ENCODE peak calls at places on chromosomes 2 and 18, in ten cellular contexts. H is CD8-positive, alpha-beta T cell; Y is AG04449; P is transverse colon; Z is Panc1; W is neural progenitor cell; L is colonic mucosa; M is tibial nerve; U is NB4; R is A549. C is an unnamed sample.

GRCh38 chr2:128289439-128289838 is 29.2 kb downstream of the HS6ST1 start:
- DNase-seq in H (no peak), Y (no peak), P (no peak), Z (no peak), W (peak; percentile 50), L (no peak), M (no peak), U (no peak), R (no peak), C (no peak)

GRCh38 chr2:179965291-179965690 is 41.8 kb downstream of the CWC22 start:
- DNase-seq in H (no peak), Y (no peak), P (no peak), Z (no peak), W (no peak), L (no peak), M (no peak), U (no peak), R (no peak), C (no peak)

GRCh38 chr2:230691005-230691647 is 21.5 kb upstream of the CAB39 start:
- DNase-seq in H (no peak), Y (no peak), P (no peak), Z (no peak), W (no peak), L (no peak), M (no peak), U (no peak), R (no peak), C (peak; percentile 46)

GRCh38 chr2:161045726-161046125 is 114.5 kb upstream of the TANK start:
- DNase-seq in H (no peak), Y (no peak), P (no peak), Z (no peak), W (no peak), L (no peak), M (no peak), U (no peak), R (no peak), C (peak; percentile 68)

GRCh38 chr2:127651987-127652550 is 6.1 kb downstream of the GPR17 start:
- DNase-seq in H (no peak), Y (no peak), P (peak; percentile 71), Z (no peak), W (no peak), L (no peak), M (peak; percentile 49), U (no peak), R (no peak), C (peak; percentile 28)

GRCh38 chr2:40271066-40271465 is 180.8 kb downstream of the SLC8A1 start:
- DNase-seq in H (no peak), Y (no peak), P (no peak), Z (no peak), W (no peak), L (no peak), M (no peak), U (no peak), R (no peak), C (no peak)

GRCh38 chr2:54569745-54570296 is 113.7 kb downstream of the SPTBN1 start:
- DNase-seq in H (no peak), Y (no peak), P (peak; percentile 79), Z (no peak), W (peak; percentile 63), L (peak; percentile 85), M (no peak), U (peak; percentile 67), R (no peak), C (no peak)

GRCh38 chr2:69755862-69756467 is 14.0 kb downstream of the ANXA4 start:
- DNase-seq in H (no peak), Y (no peak), P (peak; percentile 31), Z (peak; percentile 63), W (no peak), L (peak; percentile 70), M (no peak), U (peak; percentile 82), R (peak; percentile 86), C (peak; percentile 79)

GRCh38 chr2:224586127-224586702 is 1.1 kb upstream of the CUL3 start:
- DNase-seq in H (no peak), Y (no peak), P (no peak), Z (no peak), W (no peak), L (no peak), M (no peak), U (peak; percentile 81), R (no peak), C (no peak)

GRCh38 chr2:10912076-10912731 is 470 bp downstream of the KCNF1 start:
- DNase-seq in H (no peak), Y (no peak), P (no peak), Z (no peak), W (peak; percentile 35), L (no peak), M (no peak), U (no peak), R (no peak), C (no peak)
- H3K4me3 ChIP-seq in H (no peak overlapping the region), Y (peak overlapping the region; percentile 45), P (peak overlapping the region; percentile 37), Z (peak overlapping the region; percentile 49), W (peak overlapping the region; percentile 43), L (peak overlapping the region; percentile 25), M (no peak overlapping the region), U (no peak overlapping the region), R (peak overlapping the region; percentile 57), C (no peak overlapping the region)

DNA sequence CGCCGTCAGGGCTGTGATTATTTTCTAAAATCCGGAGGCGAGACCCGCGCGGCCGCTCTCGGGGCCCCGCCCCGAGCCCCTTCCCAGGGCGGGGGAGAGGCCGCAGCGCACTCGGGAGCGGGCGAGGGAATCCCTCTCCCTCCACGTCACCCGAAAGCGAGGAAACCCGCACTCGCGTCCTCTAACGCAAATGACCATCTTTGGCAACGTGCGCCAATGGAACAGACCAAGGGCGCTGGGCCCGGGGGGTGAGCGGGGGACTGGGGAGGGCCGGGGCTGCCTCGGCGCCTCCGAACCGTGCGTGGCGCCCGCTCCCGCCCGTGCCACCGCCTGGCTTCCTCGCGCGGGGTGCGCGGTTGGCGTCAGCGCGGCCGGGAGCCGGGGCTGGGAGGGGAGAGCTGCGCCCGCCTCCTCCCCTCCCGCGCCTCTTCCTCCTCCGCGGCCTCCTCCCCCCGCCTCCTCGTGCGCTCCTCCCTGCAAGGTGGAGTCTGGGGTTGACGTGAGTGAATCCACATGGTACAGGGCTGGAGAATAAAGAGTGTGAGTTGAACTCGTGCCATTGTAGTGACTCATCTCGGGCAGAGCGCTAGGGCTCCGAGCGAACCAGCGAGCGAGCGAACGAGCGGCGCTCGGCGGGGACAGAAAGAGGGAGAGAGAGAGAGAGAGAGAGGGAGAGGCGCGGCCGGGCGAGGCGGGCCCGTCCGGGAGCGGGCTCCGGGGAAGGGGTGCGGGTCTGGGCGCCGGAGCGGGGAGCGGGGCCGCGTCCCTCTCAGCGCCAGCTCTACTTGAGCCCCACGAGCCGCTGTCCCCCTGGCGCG is at the start of gene FOSL2:
- DNase-seq in H (peak; percentile 83), Y (peak; percentile 99), P (peak; percentile 97), Z (peak; percentile 98), W (peak; percentile 93), L (peak; percentile 98), M (peak; percentile 93), U (peak; percentile 100), R (peak; percentile 100), C (peak; percentile 100)
- TF ChIP-seq CTCF in H (no peak), Y (no peak), P (no peak), Z (peak; percentile 31), W (no peak), L (no peak), M (no peak), U (no peak), R (no peak), C (no peak)

GRCh38 chr2:169185711-169186110 is 116.3 kb downstream of the DHRS9 start:
- DNase-seq in H (no peak), Y (no peak), P (no peak), Z (no peak), W (no peak), L (no peak), M (no peak), U (no peak), R (no peak), C (no peak)
- H3K4me3 ChIP-seq in H (no peak overlapping the region), Y (no peak overlapping the region), P (no peak overlapping the region), Z (no peak overlapping the region), W (no peak overlapping the region), L (no peak overlapping the region), M (no peak overlapping the region), U (no peak overlapping the region), R (no peak overlapping the region), C (no peak overlapping the region)

DNA sequence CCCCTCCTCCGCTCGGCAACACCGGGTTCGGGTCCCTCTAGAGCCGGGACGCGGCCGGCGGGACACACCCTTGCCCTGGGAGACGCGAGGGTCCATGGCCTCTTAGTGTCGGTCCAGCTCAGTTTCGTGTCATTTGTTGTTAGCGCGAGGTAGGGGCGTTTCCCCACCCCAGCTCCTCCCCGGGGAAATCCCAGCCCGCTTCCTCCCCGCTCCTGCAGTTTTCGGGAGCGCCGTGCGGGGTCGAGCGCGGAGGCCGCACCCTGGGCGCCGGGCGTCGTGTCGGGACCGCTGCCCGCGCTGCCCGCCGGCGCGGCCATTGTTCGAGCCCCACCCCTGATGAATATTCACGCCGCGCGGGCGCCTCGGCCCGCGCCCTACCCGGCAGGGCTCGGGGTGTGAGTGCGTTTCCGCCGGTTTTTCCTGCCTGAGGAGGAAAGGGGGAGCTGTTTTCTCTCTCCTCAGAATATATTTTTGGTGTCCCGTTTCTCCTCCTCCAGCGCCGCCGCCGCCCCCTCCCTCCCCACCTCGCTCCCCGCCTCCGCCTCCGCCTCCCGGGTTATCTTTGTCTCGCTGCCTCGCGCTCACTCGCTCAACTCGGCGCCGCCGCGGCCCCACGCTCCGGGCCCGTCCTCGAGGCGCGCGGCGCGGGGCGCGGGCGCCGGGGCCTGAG is at the start of gene MAP4K4:
- DNase-seq in H (peak; percentile 75), Y (peak; percentile 24), P (peak; percentile 78), Z (no peak), W (peak; percentile 84), L (peak; percentile 79), M (peak; percentile 75), U (peak; percentile 84), R (peak; percentile 82), C (peak; percentile 80)
- TF ChIP-seq CTCF in H (no peak), Y (peak; percentile 16), P (no peak), Z (peak; percentile 61), W (peak; percentile 39), L (no peak), M (peak; percentile 22), U (no peak), R (peak; percentile 41), C (peak; percentile 27)

GRCh38 chr18:498901-499300 is 1.6 kb downstream of the COLEC12 start:
- DNase-seq in H (no peak), Y (no peak), P (no peak), Z (no peak), W (no peak), L (no peak), M (no peak), U (no peak), R (no peak), C (no peak)
- H3K4me3 ChIP-seq in H (no peak overlapping the region), Y (peak overlapping the region; percentile 78), P (peak overlapping the region; percentile 44), Z (peak overlapping the region; percentile 18), W (peak overlapping the region; percentile 74), L (no peak overlapping the region), M (no peak overlapping the region), U (no peak overlapping the region), R (peak overlapping the region; percentile 41), C (peak overlapping the region; percentile 75)

GRCh38 chr2:101273045-101273444 is 20.4 kb downstream of the CNOT11 start:
- DNase-seq in H (no peak), Y (no peak), P (no peak), Z (no peak), W (peak; percentile 8), L (no peak), M (no peak), U (no peak), R (no peak), C (no peak)
- TF ChIP-seq CTCF in H (no peak), Y (no peak), P (no peak), Z (no peak), W (no peak), L (no peak), M (no peak), U (no peak), R (no peak), C (no peak)

C was measured in fibroblast of mammary gland.